ENCODE peak calls at places on chromosomes 4 and X, in seven cellular contexts. One of them, this sample, is unnamed.

GRCh38 chrX:115494133-115494532 is 66.8 kb upstream of the PLS3 start:
- DNase-seq in suprapubic skin: no peak
- DNase-seq in ovary: no peak
- DNase-seq in MM.1S: no peak
- DNase-seq in neural crest cell: no peak
- DNase-seq in dorsolateral prefrontal cortex: no peak
- DNase-seq in HepG2: peak
- DNase-seq in this sample: no peak

GRCh38 chrX:102849396-102849795 is 87.7 kb upstream of the RAB40AL start:
- DNase-seq in suprapubic skin: no peak
- DNase-seq in ovary: no peak
- DNase-seq in MM.1S: no peak
- DNase-seq in neural crest cell: no peak
- DNase-seq in dorsolateral prefrontal cortex: no peak
- DNase-seq in HepG2: no peak
- DNase-seq in this sample: no peak

GRCh38 chr4:109275346-109275745 is 27.1 kb downstream of the COL25A1 start:
- DNase-seq in suprapubic skin: no peak
- DNase-seq in ovary: no peak
- DNase-seq in MM.1S: no peak
- DNase-seq in neural crest cell: no peak
- DNase-seq in dorsolateral prefrontal cortex: no peak
- DNase-seq in HepG2: no peak
- DNase-seq in this sample: no peak

GRCh38 chr4:139509727-139510410 is 46.1 kb downstream of the SETD7 start:
- DNase-seq in suprapubic skin: no peak
- DNase-seq in ovary: no peak
- DNase-seq in MM.1S: no peak
- DNase-seq in neural crest cell: no peak
- DNase-seq in dorsolateral prefrontal cortex: no peak
- DNase-seq in HepG2: peak
- DNase-seq in this sample: peak

GRCh38 chr4:57442834-57443291 is 332.7 kb upstream of the IGFBP7 start:
- DNase-seq in suprapubic skin: no peak
- DNase-seq in ovary: no peak
- DNase-seq in MM.1S: peak
- DNase-seq in neural crest cell: peak
- DNase-seq in dorsolateral prefrontal cortex: peak
- DNase-seq in HepG2: peak
- DNase-seq in this sample: peak

GRCh38 chr4:122453384-122454000 is 3.0 kb downstream of the IL2 start:
- DNase-seq in suprapubic skin: no peak
- DNase-seq in ovary: no peak
- DNase-seq in MM.1S: peak
- DNase-seq in neural crest cell: no peak
- DNase-seq in dorsolateral prefrontal cortex: no peak
- DNase-seq in HepG2: no peak
- DNase-seq in this sample: no peak

GRCh38 chr4:20538922-20539321 is 161.3 kb upstream of the PACRGL start:
- DNase-seq in suprapubic skin: no peak
- DNase-seq in ovary: no peak
- DNase-seq in MM.1S: no peak
- DNase-seq in neural crest cell: no peak
- DNase-seq in dorsolateral prefrontal cortex: no peak
- DNase-seq in HepG2: peak
- DNase-seq in this sample: no peak

GRCh38 chrX:129494887-129495286 is 28.4 kb downstream of the SMARCA1 start:
- DNase-seq in suprapubic skin: no peak
- DNase-seq in ovary: no peak
- DNase-seq in MM.1S: no peak
- DNase-seq in neural crest cell: no peak
- DNase-seq in dorsolateral prefrontal cortex: no peak
- DNase-seq in HepG2: no peak
- DNase-seq in this sample: no peak

GRCh38 chrX:15465896-15466651 is 27.1 kb downstream of the PIR start:
- DNase-seq in suprapubic skin: no peak
- DNase-seq in ovary: peak
- DNase-seq in MM.1S: no peak
- DNase-seq in neural crest cell: no peak
- DNase-seq in dorsolateral prefrontal cortex: no peak
- DNase-seq in HepG2: no peak
- DNase-seq in this sample: peak
- TF ChIP-seq CTCF in suprapubic skin: no peak
- TF ChIP-seq CTCF in ovary: no peak
- TF ChIP-seq CTCF in MM.1S: no peak
- TF ChIP-seq CTCF in neural crest cell: peak
- TF ChIP-seq CTCF in dorsolateral prefrontal cortex: no peak
- TF ChIP-seq CTCF in HepG2: peak
- TF ChIP-seq CTCF in this sample: peak

DNA sequence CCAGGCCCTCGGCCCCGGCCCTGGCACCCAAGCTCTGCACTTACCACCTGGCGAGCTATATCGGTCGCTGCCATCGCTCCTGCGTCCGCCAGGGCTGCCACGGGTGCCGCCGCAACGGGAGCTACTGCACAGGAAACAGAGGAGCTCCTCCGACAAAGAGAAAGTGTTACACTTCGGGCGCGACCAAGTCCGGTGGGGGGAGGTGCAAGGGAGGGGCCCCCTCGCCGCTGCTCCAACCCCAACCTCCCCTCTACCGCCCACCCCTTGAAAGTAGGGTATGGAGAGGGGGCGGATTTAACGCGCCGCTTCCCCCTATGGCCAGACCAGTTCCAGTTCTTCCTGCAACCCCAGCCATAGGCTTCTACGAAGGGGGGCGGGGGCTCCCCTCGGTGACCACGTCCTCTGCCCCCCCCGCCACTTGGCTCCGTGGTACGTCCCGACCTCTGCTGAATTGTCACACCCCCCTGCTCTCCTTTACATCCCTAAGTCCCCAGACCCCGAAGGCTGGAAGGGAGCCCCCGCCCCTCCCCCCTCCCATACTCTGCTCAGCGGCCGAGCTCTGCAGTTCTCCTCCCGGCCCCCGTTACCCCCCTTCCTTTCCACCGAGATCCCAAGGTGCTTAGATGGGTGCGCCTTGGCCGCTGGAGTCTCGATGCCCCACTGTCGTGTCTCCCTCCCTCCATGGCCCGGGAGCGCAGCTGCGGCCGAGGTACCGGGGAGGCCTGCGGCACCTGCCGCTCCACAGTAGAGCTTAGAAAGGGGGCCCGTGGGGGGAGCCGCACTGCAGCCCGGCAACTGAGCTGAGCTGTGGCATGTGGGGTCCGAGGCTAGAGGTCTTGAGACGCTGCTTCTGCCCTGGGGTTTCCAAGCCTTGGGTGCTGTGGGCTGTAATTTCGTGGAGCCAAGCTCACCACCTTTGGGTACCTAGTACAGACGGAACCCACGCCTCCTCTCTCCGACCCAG is at the start of gene SEPTIN6:
- DNase-seq in suprapubic skin: peak
- DNase-seq in ovary: peak
- DNase-seq in MM.1S: peak
- DNase-seq in neural crest cell: peak
- DNase-seq in dorsolateral prefrontal cortex: peak
- DNase-seq in HepG2: peak
- DNase-seq in this sample: peak
- TF ChIP-seq CTCF in suprapubic skin: no peak
- TF ChIP-seq CTCF in ovary: no peak
- TF ChIP-seq CTCF in MM.1S: peak
- TF ChIP-seq CTCF in neural crest cell: peak
- TF ChIP-seq CTCF in dorsolateral prefrontal cortex: no peak
- TF ChIP-seq CTCF in HepG2: no peak
- TF ChIP-seq CTCF in this sample: no peak

GRCh38 chrX:101362757-101363156 is 14.2 kb upstream of the TIMM8A start:
- DNase-seq in suprapubic skin: no peak
- DNase-seq in ovary: no peak
- DNase-seq in MM.1S: no peak
- DNase-seq in neural crest cell: no peak
- DNase-seq in dorsolateral prefrontal cortex: no peak
- DNase-seq in HepG2: no peak
- DNase-seq in this sample: no peak

GRCh38 chrX:101362116-101362515 is 13.6 kb upstream of the TIMM8A start:
- DNase-seq in suprapubic skin: no peak
- DNase-seq in ovary: no peak
- DNase-seq in MM.1S: no peak
- DNase-seq in neural crest cell: no peak
- DNase-seq in dorsolateral prefrontal cortex: no peak
- DNase-seq in HepG2: no peak
- DNase-seq in this sample: no peak

GRCh38 chrX:101359966-101360365 is 11.4 kb upstream of the TIMM8A start:
- DNase-seq in suprapubic skin: no peak
- DNase-seq in ovary: no peak
- DNase-seq in MM.1S: no peak
- DNase-seq in neural crest cell: no peak
- DNase-seq in dorsolateral prefrontal cortex: no peak
- DNase-seq in HepG2: no peak
- DNase-seq in this sample: no peak

GRCh38 chrX:101357166-101357795 is 8.7 kb upstream of the TIMM8A start:
- DNase-seq in suprapubic skin: no peak
- DNase-seq in ovary: no peak
- DNase-seq in MM.1S: peak
- DNase-seq in neural crest cell: no peak
- DNase-seq in dorsolateral prefrontal cortex: no peak
- DNase-seq in HepG2: no peak
- DNase-seq in this sample: no peak
- TF ChIP-seq CTCF in suprapubic skin: no peak
- TF ChIP-seq CTCF in ovary: no peak
- TF ChIP-seq CTCF in MM.1S: peak
- TF ChIP-seq CTCF in neural crest cell: peak
- TF ChIP-seq CTCF in dorsolateral prefrontal cortex: peak
- TF ChIP-seq CTCF in HepG2: no peak
- TF ChIP-seq CTCF in this sample: peak

GRCh38 chr4:82284475-82284857 is 89.3 kb downstream of the HNRNPD start:
- DNase-seq in suprapubic skin: no peak
- DNase-seq in ovary: peak
- DNase-seq in MM.1S: no peak
- DNase-seq in neural crest cell: peak
- DNase-seq in dorsolateral prefrontal cortex: no peak
- DNase-seq in HepG2: no peak
- DNase-seq in this sample: no peak
- TF ChIP-seq CTCF in suprapubic skin: no peak
- TF ChIP-seq CTCF in ovary: no peak
- TF ChIP-seq CTCF in MM.1S: no peak
- TF ChIP-seq CTCF in neural crest cell: no peak
- TF ChIP-seq CTCF in dorsolateral prefrontal cortex: no peak
- TF ChIP-seq CTCF in HepG2: no peak
- TF ChIP-seq CTCF in this sample: no peak

GRCh38 chrX:6826856-6827255 is 291.9 kb upstream of the VCX3A start:
- DNase-seq in suprapubic skin: no peak
- DNase-seq in ovary: no peak
- DNase-seq in MM.1S: no peak
- DNase-seq in neural crest cell: no peak
- DNase-seq in dorsolateral prefrontal cortex: no peak
- DNase-seq in HepG2: no peak
- DNase-seq in this sample: no peak

DNA sequence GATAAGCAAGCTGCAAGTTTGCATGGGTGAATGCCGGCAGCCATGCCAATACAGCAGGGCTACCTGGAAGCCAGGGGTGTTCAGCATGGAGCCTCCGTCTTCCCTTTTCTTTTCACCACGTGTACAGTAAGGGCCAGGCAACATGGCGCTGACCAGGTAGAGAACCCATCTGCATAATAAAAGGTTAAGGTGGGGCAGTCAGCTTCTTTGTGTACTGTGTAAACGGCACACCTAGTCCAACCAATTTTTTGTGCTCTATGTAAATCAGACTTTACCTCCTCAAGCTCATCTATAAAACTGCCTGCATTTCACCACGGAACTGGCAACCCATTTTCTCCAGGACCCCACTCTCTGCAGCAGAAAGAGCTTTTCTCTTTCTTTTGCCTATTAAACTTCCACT is 286.8 kb upstream of the VCX3A start:
- DNase-seq in suprapubic skin: no peak
- DNase-seq in ovary: no peak
- DNase-seq in MM.1S: no peak
- DNase-seq in neural crest cell: no peak
- DNase-seq in dorsolateral prefrontal cortex: no peak
- DNase-seq in HepG2: no peak
- DNase-seq in this sample: no peak
- TF ChIP-seq CTCF in suprapubic skin: no peak
- TF ChIP-seq CTCF in ovary: no peak
- TF ChIP-seq CTCF in MM.1S: no peak
- TF ChIP-seq CTCF in neural crest cell: no peak
- TF ChIP-seq CTCF in dorsolateral prefrontal cortex: no peak
- TF ChIP-seq CTCF in HepG2: no peak
- TF ChIP-seq CTCF in this sample: no peak

GRCh38 chrX:30196322-30196721 is 19.0 kb upstream of the MAGEB2 start:
- DNase-seq in suprapubic skin: no peak
- DNase-seq in ovary: no peak
- DNase-seq in MM.1S: peak
- DNase-seq in neural crest cell: no peak
- DNase-seq in dorsolateral prefrontal cortex: no peak
- DNase-seq in HepG2: no peak
- DNase-seq in this sample: no peak

DNA sequence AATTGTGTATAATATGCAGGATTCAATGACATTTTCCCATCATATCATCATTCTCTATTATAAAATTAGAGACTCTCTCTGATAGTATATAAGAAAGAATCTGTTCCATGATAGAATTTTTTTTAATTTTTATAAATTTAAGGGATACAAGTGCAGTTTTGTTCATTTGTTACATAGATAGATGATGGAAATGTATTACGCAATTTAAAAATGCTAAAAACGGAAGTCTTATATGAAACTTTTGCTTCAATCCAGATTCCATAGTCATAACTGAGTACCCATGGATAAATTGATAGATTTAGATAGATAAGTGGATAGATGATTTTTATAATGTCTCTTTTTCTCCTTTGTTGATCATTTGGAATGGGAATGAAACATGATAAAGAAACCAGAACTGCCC is 24.9 kb upstream of the MAGEB2 start:
- DNase-seq in suprapubic skin: no peak
- DNase-seq in ovary: no peak
- DNase-seq in MM.1S: no peak
- DNase-seq in neural crest cell: no peak
- DNase-seq in dorsolateral prefrontal cortex: no peak
- DNase-seq in HepG2: no peak
- DNase-seq in this sample: no peak
- TF ChIP-seq CTCF in suprapubic skin: no peak
- TF ChIP-seq CTCF in ovary: no peak
- TF ChIP-seq CTCF in MM.1S: no peak
- TF ChIP-seq CTCF in neural crest cell: no peak
- TF ChIP-seq CTCF in dorsolateral prefrontal cortex: no peak
- TF ChIP-seq CTCF in HepG2: no peak
- TF ChIP-seq CTCF in this sample: no peak

This sample was measured in endothelial cell.